ENCODE peak calls at places on chromosomes 5 and 9, in six cellular contexts. K, X, J, B, P and H are unnamed samples.

GRCh38 chr9:136339173-136339957 is 12.0 kb downstream of the GPSM1 start:
- DNase-seq in P (peak; percentile 49), B (no peak), X (no peak), K (peak; percentile 82), J (peak; percentile 64), H (peak; percentile 55)

GRCh38 chr5:56625577-56625976 is 189.8 kb upstream of the MAP3K1 start:
- DNase-seq in B (no peak), K (no peak), X (no peak), J (no peak), P (peak; percentile 81), H (peak; percentile 79)

GRCh38 chr5:180139731-180140626 is 68.4 kb upstream of the RNF130 start:
- DNase-seq in P (no peak), J (no peak), B (no peak), X (no peak), K (peak; percentile 2), H (no peak)

GRCh38 chr5:16456103-16456832 is 9.3 kb downstream of the ZNF622 start:
- DNase-seq in J (peak; percentile 84), P (peak; percentile 75), K (peak; percentile 62), B (peak; percentile 26), X (no peak), H (peak; percentile 87)

GRCh38 chr5:63401434-63402046 is 560.7 kb downstream of the HTR1A start:
- DNase-seq in P (peak; percentile 44), J (peak; percentile 70), B (peak; percentile 20), K (peak; percentile 9), X (no peak), H (peak; percentile 46)

GRCh38 chr5:42929871-42930270 is 110.2 kb downstream of the ANXA2R start:
- DNase-seq in X (no peak), B (no peak), P (no peak), J (no peak), K (no peak), H (peak; percentile 42)

GRCh38 chr5:54610197-54610898 is 92.8 kb downstream of the SNX18 start:
- DNase-seq in X (no peak), K (no peak), B (no peak), P (peak; percentile 33), J (peak; percentile 23), H (no peak)

GRCh38 chr5:61162832-61163567 is 732 bp upstream of the SMIM15 start:
- DNase-seq in X (no peak), B (no peak), P (peak; percentile 21), J (peak; percentile 61), K (peak; percentile 56), H (peak; percentile 33)

GRCh38 chr5:153957205-153957604 is 81.5 kb downstream of the FAM114A2 start:
- DNase-seq in P (no peak), X (no peak), B (no peak), J (no peak), K (no peak), H (no peak)

GRCh38 chr5:100550531-100551036 is 15.4 kb downstream of the FAM174A start:
- DNase-seq in K (no peak), B (peak; percentile 18), P (no peak), J (peak; percentile 72), X (no peak), H (peak; percentile 74)

GRCh38 chr9:116812231-116813028 is 125.3 kb downstream of the TRIM32 start:
- DNase-seq in X (no peak), P (no peak), K (peak; percentile 71), J (peak; percentile 28), B (no peak), H (no peak)

GRCh38 chr9:14236586-14236985 is 77.4 kb downstream of the NFIB start:
- DNase-seq in B (no peak), J (no peak), K (no peak), X (no peak), P (peak; percentile 57), H (no peak)

GRCh38 chr5:1516615-1517601 is 6.9 kb downstream of the LPCAT1 start:
- DNase-seq in B (peak; percentile 4), K (no peak), P (no peak), J (peak; percentile 93), X (no peak), H (peak; percentile 90)

GRCh38 chr5:27788184-27788583 is 749.8 kb upstream of the CDH9 start:
- DNase-seq in K (no peak), P (no peak), B (no peak), J (no peak), X (no peak), H (no peak)

GRCh38 chr9:33787839-33788238 is 7.5 kb upstream of the PRSS3 start:
- DNase-seq in J (no peak), B (peak; percentile 44), X (no peak), K (no peak), P (no peak), H (no peak)

GRCh38 chr5:1655496-1656270 is 131.9 kb upstream of the LPCAT1 start:
- DNase-seq in K (no peak), B (no peak), P (no peak), J (no peak), X (no peak), H (no peak)

GRCh38 chr5:149113669-149114068 is 27.6 kb upstream of the ABLIM3 start:
- DNase-seq in K (no peak), P (no peak), X (no peak), J (peak; percentile 88), B (no peak), H (peak; percentile 84)

GRCh38 chr9:25827626-25828025 is 149.4 kb upstream of the TUSC1 start:
- DNase-seq in K (no peak), J (no peak), X (no peak), P (no peak), B (no peak), H (no peak)

GRCh38 chr5:65721775-65722574 is at the start of the genes NLN and SGTB:
- DNase-seq in J (peak; percentile 84), B (peak; percentile 87), K (peak; percentile 91), X (peak; percentile 63), P (peak; percentile 88), H (peak; percentile 61)

GRCh38 chr9:93133641-93134017 is 422 bp downstream of the NINJ1 start:
- DNase-seq in B (peak; percentile 82), X (no peak), P (peak; percentile 74), J (peak; percentile 83), K (peak; percentile 75), H (peak; percentile 81)

GRCh38 chr5:132426525-132427138 is 57.1 kb downstream of the SLC22A5 start:
- DNase-seq in X (no peak), P (peak; percentile 80), B (peak; percentile 90), J (peak; percentile 97), K (peak; percentile 99), H (peak; percentile 93)

GRCh38 chr5:35031276-35031675 is 16.5 kb downstream of the AGXT2 start:
- DNase-seq in P (no peak), B (no peak), X (no peak), K (peak; percentile 10), J (peak; percentile 91), H (peak; percentile 86)

GRCh38 chr5:377326-377981 is 55.9 kb downstream of the AHRR start:
- DNase-seq in K (no peak), P (no peak), X (no peak), B (no peak), J (no peak), H (no peak)

GRCh38 chr5:37787742-37788141 is 52.1 kb downstream of the GDNF start:
- DNase-seq in B (no peak), P (no peak), K (no peak), X (no peak), J (no peak), H (peak; percentile 68)

GRCh38 chr5:80083115-80083890 is 48.2 kb downstream of the THBS4 start:
- DNase-seq in P (peak; percentile 64), J (peak; percentile 84), K (peak; percentile 61), X (no peak), B (no peak), H (peak; percentile 85)